ENCODE peak calls at places on chromosome 15, in ten cellular contexts. One of them, this sample, is unnamed.

GRCh38 chr15:60720084-60720483 is 241.1 kb upstream of the ICE2 start:
- DNase-seq in endothelial cell of umbilical vein: no peak
- DNase-seq in RPMI8226: no peak
- DNase-seq in 8988T: no peak
- DNase-seq in epithelial cell of esophagus: no peak
- DNase-seq in adrenal gland: no peak
- DNase-seq in foreskin keratinocyte: no peak
- DNase-seq in A673: no peak
- DNase-seq in heart left ventricle: no peak
- DNase-seq in iPS-NIHi11: peak
- DNase-seq in this sample: no peak

GRCh38 chr15:38708672-38709188 is 144.1 kb upstream of the RASGRP1 start:
- DNase-seq in endothelial cell of umbilical vein: peak
- DNase-seq in RPMI8226: no peak
- DNase-seq in 8988T: no peak
- DNase-seq in epithelial cell of esophagus: no peak
- DNase-seq in adrenal gland: no peak
- DNase-seq in foreskin keratinocyte: no peak
- DNase-seq in A673: no peak
- DNase-seq in heart left ventricle: no peak
- DNase-seq in iPS-NIHi11: no peak
- DNase-seq in this sample: no peak

GRCh38 chr15:77992356-77993222 is 84.9 kb downstream of the TBC1D2B start:
- DNase-seq in endothelial cell of umbilical vein: no peak
- DNase-seq in RPMI8226: no peak
- DNase-seq in 8988T: no peak
- DNase-seq in epithelial cell of esophagus: no peak
- DNase-seq in adrenal gland: peak
- DNase-seq in foreskin keratinocyte: no peak
- DNase-seq in A673: no peak
- DNase-seq in heart left ventricle: no peak
- DNase-seq in iPS-NIHi11: no peak
- DNase-seq in this sample: no peak

GRCh38 chr15:66833372-66833771 is 131.3 kb downstream of the SMAD6 start:
- DNase-seq in endothelial cell of umbilical vein: no peak
- DNase-seq in RPMI8226: no peak
- DNase-seq in 8988T: no peak
- DNase-seq in epithelial cell of esophagus: peak
- DNase-seq in adrenal gland: no peak
- DNase-seq in foreskin keratinocyte: no peak
- DNase-seq in A673: no peak
- DNase-seq in heart left ventricle: no peak
- DNase-seq in iPS-NIHi11: no peak
- DNase-seq in this sample: no peak

GRCh38 chr15:49718234-49718633 is 97.4 kb downstream of the DTWD1 start:
- DNase-seq in endothelial cell of umbilical vein: no peak
- DNase-seq in RPMI8226: no peak
- DNase-seq in 8988T: no peak
- DNase-seq in epithelial cell of esophagus: peak
- DNase-seq in adrenal gland: no peak
- DNase-seq in foreskin keratinocyte: no peak
- DNase-seq in A673: no peak
- DNase-seq in heart left ventricle: no peak
- DNase-seq in iPS-NIHi11: no peak
- DNase-seq in this sample: no peak

GRCh38 chr15:25670025-25670554 is 193.0 kb downstream of the ATP10A start:
- DNase-seq in endothelial cell of umbilical vein: no peak
- DNase-seq in RPMI8226: peak
- DNase-seq in 8988T: no peak
- DNase-seq in epithelial cell of esophagus: no peak
- DNase-seq in adrenal gland: peak
- DNase-seq in foreskin keratinocyte: no peak
- DNase-seq in A673: peak
- DNase-seq in heart left ventricle: peak
- DNase-seq in iPS-NIHi11: peak
- DNase-seq in this sample: peak

GRCh38 chr15:75198560-75199346 is 2.9 kb upstream of the C15orf39 start:
- DNase-seq in endothelial cell of umbilical vein: peak
- DNase-seq in RPMI8226: peak
- DNase-seq in 8988T: no peak
- DNase-seq in epithelial cell of esophagus: peak
- DNase-seq in adrenal gland: no peak
- DNase-seq in foreskin keratinocyte: no peak
- DNase-seq in A673: peak
- DNase-seq in heart left ventricle: no peak
- DNase-seq in iPS-NIHi11: no peak
- DNase-seq in this sample: no peak

GRCh38 chr15:95295905-95296618 is 1034.4 kb upstream of the NR2F2 start:
- DNase-seq in endothelial cell of umbilical vein: peak
- DNase-seq in RPMI8226: no peak
- DNase-seq in 8988T: no peak
- DNase-seq in epithelial cell of esophagus: no peak
- DNase-seq in adrenal gland: no peak
- DNase-seq in foreskin keratinocyte: no peak
- DNase-seq in A673: peak
- DNase-seq in heart left ventricle: no peak
- DNase-seq in iPS-NIHi11: no peak
- DNase-seq in this sample: no peak

GRCh38 chr15:45242289-45242688 is 9.7 kb upstream of the SLC28A2 start:
- DNase-seq in endothelial cell of umbilical vein: no peak
- DNase-seq in RPMI8226: no peak
- DNase-seq in 8988T: no peak
- DNase-seq in epithelial cell of esophagus: no peak
- DNase-seq in adrenal gland: no peak
- DNase-seq in foreskin keratinocyte: no peak
- DNase-seq in A673: peak
- DNase-seq in heart left ventricle: no peak
- DNase-seq in iPS-NIHi11: no peak
- DNase-seq in this sample: no peak

GRCh38 chr15:55627730-55628368 is 39.7 kb upstream of the PYGO1 start:
- DNase-seq in endothelial cell of umbilical vein: peak
- DNase-seq in RPMI8226: peak
- DNase-seq in 8988T: peak
- DNase-seq in epithelial cell of esophagus: peak
- DNase-seq in adrenal gland: peak
- DNase-seq in foreskin keratinocyte: peak
- DNase-seq in A673: peak
- DNase-seq in heart left ventricle: no peak
- DNase-seq in iPS-NIHi11: peak
- DNase-seq in this sample: no peak

GRCh38 chr15:74497584-74497983 is 36.6 kb upstream of the UBL7 start:
- DNase-seq in endothelial cell of umbilical vein: no peak
- DNase-seq in RPMI8226: peak
- DNase-seq in 8988T: no peak
- DNase-seq in epithelial cell of esophagus: peak
- DNase-seq in adrenal gland: no peak
- DNase-seq in foreskin keratinocyte: peak
- DNase-seq in A673: peak
- DNase-seq in heart left ventricle: no peak
- DNase-seq in iPS-NIHi11: no peak
- DNase-seq in this sample: no peak

GRCh38 chr15:39944711-39945110 is 10.8 kb downstream of the EIF2AK4 start:
- DNase-seq in endothelial cell of umbilical vein: no peak
- DNase-seq in RPMI8226: no peak
- DNase-seq in 8988T: no peak
- DNase-seq in epithelial cell of esophagus: no peak
- DNase-seq in adrenal gland: peak
- DNase-seq in foreskin keratinocyte: no peak
- DNase-seq in A673: no peak
- DNase-seq in heart left ventricle: no peak
- DNase-seq in iPS-NIHi11: no peak
- DNase-seq in this sample: no peak

GRCh38 chr15:84872009-84872900 is 12.2 kb upstream of the SLC28A1 start:
- DNase-seq in endothelial cell of umbilical vein: no peak
- DNase-seq in RPMI8226: no peak
- DNase-seq in 8988T: no peak
- DNase-seq in epithelial cell of esophagus: no peak
- DNase-seq in adrenal gland: peak
- DNase-seq in foreskin keratinocyte: no peak
- DNase-seq in A673: no peak
- DNase-seq in heart left ventricle: no peak
- DNase-seq in iPS-NIHi11: no peak
- DNase-seq in this sample: no peak

GRCh38 chr15:98668566-98669308 is 20.4 kb downstream of the IGF1R start:
- DNase-seq in endothelial cell of umbilical vein: peak
- DNase-seq in RPMI8226: no peak
- DNase-seq in 8988T: no peak
- DNase-seq in epithelial cell of esophagus: peak
- DNase-seq in adrenal gland: no peak
- DNase-seq in foreskin keratinocyte: peak
- DNase-seq in A673: no peak
- DNase-seq in heart left ventricle: no peak
- DNase-seq in iPS-NIHi11: no peak
- DNase-seq in this sample: no peak

GRCh38 chr15:39833515-39833981 is 50.9 kb upstream of the FSIP1 start:
- DNase-seq in endothelial cell of umbilical vein: no peak
- DNase-seq in RPMI8226: no peak
- DNase-seq in 8988T: no peak
- DNase-seq in epithelial cell of esophagus: peak
- DNase-seq in adrenal gland: no peak
- DNase-seq in foreskin keratinocyte: peak
- DNase-seq in A673: peak
- DNase-seq in heart left ventricle: no peak
- DNase-seq in iPS-NIHi11: no peak
- DNase-seq in this sample: no peak

GRCh38 chr15:89221543-89221942 is at the start of gene RLBP1:
- DNase-seq in endothelial cell of umbilical vein: no peak
- DNase-seq in RPMI8226: no peak
- DNase-seq in 8988T: no peak
- DNase-seq in epithelial cell of esophagus: peak
- DNase-seq in adrenal gland: no peak
- DNase-seq in foreskin keratinocyte: no peak
- DNase-seq in A673: no peak
- DNase-seq in heart left ventricle: no peak
- DNase-seq in iPS-NIHi11: no peak
- DNase-seq in this sample: no peak

GRCh38 chr15:90481023-90481422 is 48.7 kb upstream of the CRTC3 start:
- DNase-seq in endothelial cell of umbilical vein: no peak
- DNase-seq in RPMI8226: no peak
- DNase-seq in 8988T: no peak
- DNase-seq in epithelial cell of esophagus: no peak
- DNase-seq in adrenal gland: no peak
- DNase-seq in foreskin keratinocyte: no peak
- DNase-seq in A673: no peak
- DNase-seq in heart left ventricle: no peak
- DNase-seq in iPS-NIHi11: no peak
- DNase-seq in this sample: no peak

GRCh38 chr15:68640791-68641331 is 62.1 kb downstream of the CORO2B start:
- DNase-seq in endothelial cell of umbilical vein: no peak
- DNase-seq in RPMI8226: no peak
- DNase-seq in 8988T: no peak
- DNase-seq in epithelial cell of esophagus: peak
- DNase-seq in adrenal gland: peak
- DNase-seq in foreskin keratinocyte: peak
- DNase-seq in A673: no peak
- DNase-seq in heart left ventricle: no peak
- DNase-seq in iPS-NIHi11: no peak
- DNase-seq in this sample: peak

GRCh38 chr15:64507293-64507802 is 47.0 kb downstream of the ZNF609 start:
- DNase-seq in endothelial cell of umbilical vein: peak
- DNase-seq in RPMI8226: peak
- DNase-seq in 8988T: no peak
- DNase-seq in epithelial cell of esophagus: peak
- DNase-seq in adrenal gland: peak
- DNase-seq in foreskin keratinocyte: no peak
- DNase-seq in A673: peak
- DNase-seq in heart left ventricle: peak
- DNase-seq in iPS-NIHi11: peak
- DNase-seq in this sample: peak

GRCh38 chr15:68634122-68634482 is 55.3 kb downstream of the CORO2B start:
- DNase-seq in endothelial cell of umbilical vein: no peak
- DNase-seq in RPMI8226: no peak
- DNase-seq in 8988T: no peak
- DNase-seq in epithelial cell of esophagus: no peak
- DNase-seq in adrenal gland: no peak
- DNase-seq in foreskin keratinocyte: no peak
- DNase-seq in A673: no peak
- DNase-seq in heart left ventricle: no peak
- DNase-seq in iPS-NIHi11: no peak
- DNase-seq in this sample: no peak

GRCh38 chr15:76309561-76310330 is 1.5 kb downstream of the ETFA start:
- DNase-seq in endothelial cell of umbilical vein: peak
- DNase-seq in RPMI8226: no peak
- DNase-seq in 8988T: no peak
- DNase-seq in epithelial cell of esophagus: no peak
- DNase-seq in adrenal gland: no peak
- DNase-seq in foreskin keratinocyte: no peak
- DNase-seq in A673: no peak
- DNase-seq in heart left ventricle: peak
- DNase-seq in iPS-NIHi11: no peak
- DNase-seq in this sample: no peak

GRCh38 chr15:43246261-43246764 is 20.4 kb downstream of the TGM5 start:
- DNase-seq in endothelial cell of umbilical vein: no peak
- DNase-seq in RPMI8226: no peak
- DNase-seq in 8988T: no peak
- DNase-seq in epithelial cell of esophagus: no peak
- DNase-seq in adrenal gland: no peak
- DNase-seq in foreskin keratinocyte: no peak
- DNase-seq in A673: no peak
- DNase-seq in heart left ventricle: no peak
- DNase-seq in iPS-NIHi11: no peak
- DNase-seq in this sample: no peak

GRCh38 chr15:56532766-56533455 is 68.0 kb upstream of the MNS1 start:
- DNase-seq in endothelial cell of umbilical vein: no peak
- DNase-seq in RPMI8226: peak
- DNase-seq in 8988T: no peak
- DNase-seq in epithelial cell of esophagus: no peak
- DNase-seq in adrenal gland: no peak
- DNase-seq in foreskin keratinocyte: no peak
- DNase-seq in A673: peak
- DNase-seq in heart left ventricle: no peak
- DNase-seq in iPS-NIHi11: no peak
- DNase-seq in this sample: no peak

GRCh38 chr15:81889480-81889871 is 156.3 kb downstream of the MEX3B start:
- DNase-seq in endothelial cell of umbilical vein: no peak
- DNase-seq in RPMI8226: no peak
- DNase-seq in 8988T: no peak
- DNase-seq in epithelial cell of esophagus: no peak
- DNase-seq in adrenal gland: no peak
- DNase-seq in foreskin keratinocyte: no peak
- DNase-seq in A673: no peak
- DNase-seq in heart left ventricle: no peak
- DNase-seq in iPS-NIHi11: no peak
- DNase-seq in this sample: no peak

This sample was measured in heart right ventricle.